ENCODE peak calls at places on chromosomes 3 and 15, in five cellular contexts. P is ovary; Y is stomach; I is heart left ventricle; C is naive thymus-derived CD4-positive, alpha-beta T cell. H is an unnamed sample.

GRCh38 chr3:58581328-58582091 is 4.3 kb upstream of the FAM107A start:
- DNase-seq in Y (no peak), I (no peak), P (no peak), C (no peak), H (no peak)

GRCh38 chr15:70955151-70955550 is 62.5 kb downstream of the LRRC49 start:
- DNase-seq in Y (no peak), C (no peak), P (no peak), I (no peak), H (no peak)

GRCh38 chr15:78620021-78620838 is 566 bp downstream of the CHRNA3 start:
- DNase-seq in I (no peak), P (no peak), C (no peak), Y (peak), H (no peak)

GRCh38 chr3:40170395-40170794 is 139.1 kb upstream of the EIF1B start:
- DNase-seq in I (no peak), P (no peak), Y (no peak), C (no peak), H (no peak)

GRCh38 chr3:177832862-177833261 is 635.6 kb upstream of the TBL1XR1 start:
- DNase-seq in Y (no peak), C (no peak), P (no peak), I (no peak), H (no peak)

GRCh38 chr3:40899286-40899712 is 300.0 kb upstream of the CTNNB1 start:
- DNase-seq in I (no peak), Y (no peak), P (no peak), C (no peak), H (no peak)

GRCh38 chr3:53818221-53819162 is 27.7 kb downstream of the CHDH start:
- DNase-seq in I (no peak), C (no peak), P (no peak), Y (peak), H (no peak)

GRCh38 chr3:111874177-111874820 is 15.2 kb downstream of the PHLDB2 start:
- DNase-seq in C (no peak), Y (no peak), I (no peak), P (no peak), H (no peak)

GRCh38 chr15:100940785-100941379 is 21.7 kb downstream of the LRRK1 start:
- DNase-seq in C (no peak), I (no peak), P (no peak), Y (no peak), H (peak)

GRCh38 chr3:155390361-155390760 is 96.9 kb upstream of the STRIT1 start:
- DNase-seq in P (no peak), Y (no peak), I (no peak), C (no peak), H (no peak)

GRCh38 chr3:29497282-29497681 is 216.4 kb downstream of the RBMS3 start:
- DNase-seq in I (no peak), Y (no peak), P (no peak), C (no peak), H (no peak)

GRCh38 chr3:125160911-125161371 is 51.6 kb downstream of the SLC12A8 start:
- DNase-seq in Y (no peak), I (no peak), P (no peak), C (no peak), H (no peak)

GRCh38 chr3:193788189-193788946 is 195.4 kb downstream of the OPA1 start:
- DNase-seq in P (peak), C (no peak), I (peak), Y (peak), H (peak)
- H3K4me3 ChIP-seq in P (no peak), C (no peak), I (no peak), Y (no peak), H (no peak)

GRCh38 chr3:45701167-45701867 is 12.1 kb downstream of the SACM1L start:
- DNase-seq in P (no peak), Y (no peak), I (no peak), C (no peak), H (no peak)

GRCh38 chr3:45706133-45706808 is 17.1 kb downstream of the SACM1L start:
- DNase-seq in Y (no peak), P (no peak), C (no peak), I (no peak), H (no peak)

GRCh38 chr3:45704544-45704943 is 15.3 kb downstream of the SACM1L start:
- DNase-seq in C (no peak), P (no peak), Y (no peak), I (no peak), H (no peak)

GRCh38 chr3:45700570-45701073 is 11.4 kb downstream of the SACM1L start:
- DNase-seq in I (no peak), P (no peak), C (no peak), Y (no peak), H (no peak)
- H3K27ac ChIP-seq in I (no peak), P (no peak), C (no peak), Y (no peak), H (no peak)

DNA sequence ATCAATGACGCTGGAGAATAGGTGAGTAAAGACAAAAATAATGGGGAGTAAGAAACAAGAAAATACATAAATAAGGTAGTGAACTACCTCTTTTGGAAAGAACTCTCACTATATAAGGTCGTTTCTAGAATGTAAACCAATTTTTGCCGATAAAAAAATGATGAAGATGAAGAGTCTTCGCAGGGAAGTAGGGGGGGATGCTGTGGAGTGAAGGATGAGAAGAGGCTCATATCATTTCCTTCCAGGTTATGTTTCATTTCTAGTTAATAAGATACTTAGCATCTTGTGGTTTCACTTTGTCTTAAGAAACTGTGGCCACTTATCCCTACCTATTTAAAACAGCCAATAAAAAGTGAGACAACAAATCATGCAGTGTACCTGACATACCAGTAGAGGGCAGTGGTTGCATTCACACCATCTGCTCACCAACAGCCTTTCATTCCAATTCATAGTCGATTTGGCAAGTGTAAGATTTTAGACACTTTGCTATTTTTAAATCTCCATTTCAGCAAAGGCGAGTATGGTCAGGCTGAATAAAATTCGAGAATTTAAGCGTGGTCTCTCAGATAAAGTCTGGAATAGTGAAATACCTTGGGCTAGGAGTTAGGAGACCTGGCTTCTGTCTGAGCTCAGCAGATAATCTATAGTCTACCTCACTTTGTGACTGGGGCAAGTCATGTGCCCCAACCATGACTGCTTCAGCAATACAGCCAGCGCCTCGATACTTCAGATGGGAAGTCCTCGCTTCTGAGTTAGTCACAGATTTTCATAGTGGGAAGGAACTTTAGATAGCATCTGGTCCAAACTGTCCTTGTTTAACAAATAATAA is 28.9 kb upstream of the ICE2 start:
- DNase-seq in C (peak), I (no peak), Y (peak), P (peak), H (no peak)
- H3K4me3 ChIP-seq in C (no peak), I (no peak), Y (no peak), P (no peak), H (no peak)

DNA sequence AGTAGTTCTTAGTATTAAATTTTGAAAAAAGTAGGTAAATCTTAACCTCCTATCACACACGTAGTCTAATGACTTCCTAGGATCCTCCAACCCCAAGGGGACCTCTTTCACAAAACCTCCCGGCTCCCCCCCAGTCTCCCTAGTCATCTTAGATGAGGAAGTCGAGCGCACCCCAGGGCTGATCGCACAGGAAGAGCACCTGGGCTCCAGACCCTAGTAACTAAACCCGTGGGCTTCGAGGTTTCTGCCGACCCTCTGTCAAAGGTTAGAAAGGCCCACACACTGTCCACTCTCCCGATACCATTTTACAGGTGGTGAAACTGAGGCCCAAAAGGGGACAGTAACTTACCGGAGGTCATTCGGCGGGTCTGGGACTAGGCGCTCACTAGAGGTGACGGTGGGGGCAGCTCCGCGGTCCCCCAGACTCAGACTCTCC is 349 bp downstream of the MBD4 start:
- DNase-seq in P (peak), Y (peak), I (peak), C (no peak), H (peak)
- H3K27ac ChIP-seq in P (peak), Y (peak), I (peak), C (peak), H (peak)